ENCODE peak calls at places on chromosome 16, in seven cellular contexts. M is spleen, N is sigmoid colon, L is tibial nerve, P is fibroblast of mammary gland, B is left lung, U is BJ. Q is an unnamed sample.

GRCh38 chr16:391885-392335 is 5.1 kb upstream of the NME4 start:
- DNase-seq in N (no peak), P (peak), L (no peak), B (peak), M (peak), U (no peak), Q (peak)

GRCh38 chr16:79601092-79601977 is 798 bp upstream of the MAF start:
- DNase-seq in N (peak), M (peak), U (no peak), B (peak), P (no peak), L (peak), Q (no peak)

GRCh38 chr16:72921106-72921505 is 126.8 kb downstream of the ZFHX3 start:
- DNase-seq in B (no peak), M (no peak), N (peak), P (no peak), U (no peak), L (no peak), Q (no peak)

GRCh38 chr16:27174007-27174406 is 29.3 kb upstream of the KDM8 start:
- DNase-seq in L (no peak), B (no peak), N (no peak), M (peak), U (no peak), P (no peak), Q (no peak)

GRCh38 chr16:50308237-50308965 is 42.0 kb downstream of the ADCY7 start:
- DNase-seq in B (peak), M (peak), N (peak), L (no peak), U (no peak), P (no peak), Q (no peak)

GRCh38 chr16:14056970-14057369 is 14.1 kb upstream of the MRTFB start:
- DNase-seq in L (no peak), M (no peak), U (no peak), B (no peak), P (peak), N (no peak), Q (no peak)

GRCh38 chr16:21950782-21951521 is 2.2 kb upstream of the UQCRC2 start:
- DNase-seq in U (no peak), B (no peak), P (peak), N (no peak), L (peak), M (no peak), Q (no peak)

GRCh38 chr16:72415379-72415778 is 243.4 kb upstream of the PMFBP1 start:
- DNase-seq in P (no peak), L (no peak), U (no peak), N (no peak), M (no peak), B (no peak), Q (no peak)

GRCh38 chr16:78762222-78762621 is 662.8 kb downstream of the WWOX start:
- DNase-seq in N (no peak), L (no peak), U (no peak), B (no peak), P (no peak), M (no peak), Q (no peak)

GRCh38 chr16:4317471-4318170 is 1.8 kb downstream of the GLIS2 start:
- DNase-seq in P (no peak), M (no peak), N (peak), L (no peak), U (no peak), B (peak), Q (no peak)

GRCh38 chr16:66271074-66272060 is 95.1 kb upstream of the CDH5 start:
- DNase-seq in U (no peak), B (peak), P (peak), N (no peak), L (no peak), M (no peak), Q (no peak)

GRCh38 chr16:14489460-14489859 is 140.6 kb downstream of the PARN start:
- DNase-seq in P (no peak), B (no peak), N (no peak), U (no peak), M (no peak), L (no peak), Q (peak)

GRCh38 chr16:15857779-15858560 is 1.1 kb upstream of the MYH11 start:
- DNase-seq in B (peak), L (peak), U (no peak), P (no peak), M (no peak), N (peak), Q (no peak)

GRCh38 chr16:79571753-79572544 is 28.6 kb downstream of the MAF start:
- DNase-seq in N (no peak), M (no peak), L (no peak), B (no peak), U (no peak), P (no peak), Q (no peak)

GRCh38 chr16:75550211-75550662 is 5.8 kb downstream of the TMEM231 start:
- DNase-seq in P (peak), B (no peak), N (no peak), U (no peak), M (no peak), L (peak), Q (no peak)

GRCh38 chr16:49910761-49911160 is 54.8 kb upstream of the ZNF423 start:
- DNase-seq in P (no peak), U (no peak), L (no peak), N (no peak), B (no peak), M (no peak), Q (no peak)

GRCh38 chr16:63617990-63618763 is 1503.7 kb downstream of the CDH11 start:
- DNase-seq in L (no peak), M (no peak), P (no peak), U (no peak), B (peak), N (no peak), Q (no peak)

GRCh38 chr16:80303691-80304090 is 237.1 kb upstream of the DYNLRB2 start:
- DNase-seq in B (no peak), M (no peak), P (no peak), L (no peak), U (no peak), N (no peak), Q (no peak)

GRCh38 chr16:24035127-24035842 is 199.5 kb downstream of the PRKCB start:
- DNase-seq in B (no peak), L (no peak), N (no peak), P (no peak), M (peak), U (no peak), Q (no peak)

GRCh38 chr16:88483392-88483641 is 30.2 kb downstream of the ZFPM1 start:
- DNase-seq in U (no peak), N (no peak), L (no peak), M (no peak), P (no peak), B (no peak), Q (no peak)

GRCh38 chr16:9126609-9127008 is 35.2 kb downstream of the HAPSTR1 start:
- DNase-seq in N (peak), M (no peak), P (no peak), B (no peak), U (no peak), L (no peak), Q (no peak)

GRCh38 chr16:58409316-58409973 is 17.2 kb downstream of the GINS3 start:
- DNase-seq in B (no peak), N (peak), M (no peak), P (peak), L (peak), U (peak), Q (no peak)

GRCh38 chr16:54026456-54026855 is 260.1 kb downstream of the IRX3 start:
- DNase-seq in B (no peak), L (no peak), N (no peak), P (peak), U (no peak), M (no peak), Q (no peak)

GRCh38 chr16:75074920-75075687 is 41.5 kb downstream of the LDHD start:
- DNase-seq in M (peak), L (no peak), N (no peak), B (peak), P (no peak), U (no peak), Q (no peak)

GRCh38 chr16:23753908-23754593 is 775 bp upstream of the CHP2 start:
- DNase-seq in N (no peak), L (no peak), B (no peak), P (no peak), U (no peak), M (no peak), Q (no peak)

GRCh38 chr16:31094088-31094423 is 541 bp downstream of the VKORC1 start:
- DNase-seq in U (no peak), N (no peak), M (no peak), B (no peak), P (no peak), L (no peak), Q (no peak)

GRCh38 chr16:53091508-53092211 is 36.9 kb downstream of the CHD9 start:
- DNase-seq in P (peak), B (no peak), N (peak), M (no peak), U (peak), L (peak), Q (peak)

GRCh38 chr16:64982581-64982980 is 139.3 kb downstream of the CDH11 start:
- DNase-seq in U (no peak), M (no peak), P (peak), B (no peak), N (no peak), L (no peak), Q (no peak)

GRCh38 chr16:57798953-57799618 is 3.2 kb downstream of the KIFC3 start:
- DNase-seq in M (no peak), L (no peak), U (no peak), N (no peak), P (no peak), B (peak), Q (no peak)

GRCh38 chr16:4700997-4701743 is 7.8 kb downstream of the NUDT16L1 start:
- DNase-seq in N (no peak), U (no peak), B (peak), P (no peak), M (no peak), L (no peak), Q (no peak)

GRCh38 chr16:66335704-66336329 is 30.7 kb upstream of the CDH5 start:
- DNase-seq in P (peak), U (no peak), B (no peak), M (peak), L (no peak), N (no peak), Q (no peak)

GRCh38 chr16:61295311-61295710 is 740.9 kb downstream of the CDH8 start:
- DNase-seq in U (no peak), N (no peak), L (no peak), P (no peak), B (no peak), M (no peak), Q (no peak)

GRCh38 chr16:46573008-46573833 is 48.0 kb downstream of the SHCBP1 start:
- DNase-seq in P (peak), B (peak), N (no peak), U (peak), M (no peak), L (no peak), Q (peak)

GRCh38 chr16:52574105-52574437 is 27.1 kb upstream of the TOX3 start:
- DNase-seq in B (no peak), M (no peak), N (no peak), P (no peak), L (no peak), U (no peak), Q (no peak)

GRCh38 chr16:10684541-10685151 is 10.1 kb downstream of the TEKT5 start:
- DNase-seq in N (no peak), B (no peak), M (no peak), L (no peak), P (no peak), U (no peak), Q (no peak)

GRCh38 chr16:15613676-15614075 is 29.3 kb downstream of the MARF1 start:
- DNase-seq in B (no peak), P (no peak), U (no peak), N (no peak), M (no peak), L (no peak), Q (no peak)

GRCh38 chr16:64736887-64737286 is 385.0 kb downstream of the CDH11 start:
- DNase-seq in N (no peak), M (no peak), L (peak), U (no peak), B (no peak), P (no peak), Q (no peak)

GRCh38 chr16:11138026-11138768 is 117.8 kb downstream of the SOCS1 start:
- DNase-seq in U (no peak), L (no peak), M (no peak), N (no peak), B (no peak), P (no peak), Q (no peak)

GRCh38 chr16:25625620-25626019 is 66.1 kb upstream of the HS3ST4 start:
- DNase-seq in N (no peak), U (no peak), B (no peak), M (no peak), L (no peak), P (no peak), Q (no peak)

GRCh38 chr16:25633549-25633948 is 58.2 kb upstream of the HS3ST4 start:
- DNase-seq in P (peak), L (no peak), U (no peak), M (no peak), B (no peak), N (no peak), Q (no peak)

GRCh38 chr16:25626172-25626571 is 65.6 kb upstream of the HS3ST4 start:
- DNase-seq in L (no peak), P (peak), U (no peak), B (no peak), N (no peak), M (no peak), Q (no peak)

GRCh38 chr16:25628766-25629165 is 63.0 kb upstream of the HS3ST4 start:
- DNase-seq in P (no peak), M (no peak), U (no peak), N (no peak), L (no peak), B (no peak), Q (no peak)

DNA sequence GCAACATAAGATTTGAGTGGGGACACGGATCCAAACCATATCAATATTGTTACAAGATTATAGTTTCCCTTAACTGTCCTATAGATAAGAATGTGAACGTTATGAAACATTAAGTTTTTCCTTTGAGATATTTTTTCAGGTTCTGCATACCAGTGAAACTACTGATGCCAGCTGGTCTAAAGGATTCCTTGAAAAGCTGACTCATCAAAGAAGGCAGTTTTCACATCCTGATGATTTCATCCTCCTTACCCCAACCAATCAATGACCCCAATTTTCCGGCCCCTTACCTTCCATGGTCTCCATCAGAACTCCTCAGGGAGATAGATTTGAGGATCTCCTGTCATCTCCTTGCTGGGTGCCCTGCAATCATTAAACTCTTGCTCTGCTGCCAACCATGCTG is 64.1 kb upstream of the HS3ST4 start:
- DNase-seq in L (no peak), B (no peak), U (no peak), P (no peak), M (no peak), N (no peak), Q (no peak)
- H3K4me3 ChIP-seq in L (no peak), B (no peak), U (no peak), P (no peak), M (no peak), N (no peak), Q (no peak)

GRCh38 chr16:85057212-85057889 is 29.8 kb downstream of the KIAA0513 start:
- DNase-seq in P (no peak), N (no peak), L (no peak), B (peak), M (no peak), U (no peak), Q (no peak)
- TF ChIP-seq CTCF in P (no peak), N (no peak), L (no peak), B (no peak), M (no peak), U (peak), Q (peak)

GRCh38 chr16:87465306-87465705 is 27.5 kb downstream of the ZCCHC14 start:
- DNase-seq in M (no peak), L (peak), P (peak), U (peak), N (peak), B (peak), Q (no peak)

GRCh38 chr16:87461466-87461975 is 31.3 kb downstream of the ZCCHC14 start:
- DNase-seq in N (peak), M (no peak), U (no peak), B (peak), L (peak), P (peak), Q (no peak)

GRCh38 chr16:87463722-87464690 is 28.8 kb downstream of the ZCCHC14 start:
- DNase-seq in M (no peak), B (no peak), N (no peak), P (peak), L (peak), U (no peak), Q (no peak)

GRCh38 chr16:87466975-87467501 is 25.8 kb downstream of the ZCCHC14 start:
- DNase-seq in L (no peak), M (no peak), P (no peak), U (no peak), B (no peak), N (no peak), Q (no peak)

GRCh38 chr16:87464691-87465300 is 28.0 kb downstream of the ZCCHC14 start:
- DNase-seq in P (peak), L (peak), N (peak), M (no peak), B (peak), U (peak), Q (peak)
- H3K4me3 ChIP-seq in P (peak), L (no peak), N (peak), M (no peak), B (peak), U (peak), Q (peak)

GRCh38 chr16:84144859-84145639 is at the start of the genes DNAAF1 and HSDL1:
- DNase-seq in N (peak), P (peak), U (peak), M (peak), B (peak), L (peak), Q (peak)
- TF ChIP-seq CTCF in N (no peak), P (no peak), U (peak), M (no peak), B (no peak), L (no peak), Q (no peak)

GRCh38 chr16:2195316-2196161 is 866 bp downstream of the CASKIN1 start:
- DNase-seq in N (no peak), U (no peak), P (no peak), L (no peak), M (no peak), B (no peak), Q (no peak)
- H3K4me3 ChIP-seq in N (no peak), U (no peak), P (no peak), L (peak), M (peak), B (peak), Q (peak)

GRCh38 chr16:67837811-67838210 is 4.3 kb upstream of the THAP11 start:
- DNase-seq in P (no peak), M (no peak), B (no peak), U (no peak), L (no peak), N (no peak), Q (no peak)

GRCh38 chr16:67833035-67833417 is 9.1 kb upstream of the THAP11 start:
- DNase-seq in M (no peak), L (no peak), N (no peak), U (no peak), B (no peak), P (peak), Q (no peak)

GRCh38 chr16:67828651-67829050 is 13.5 kb upstream of the THAP11 start:
- DNase-seq in N (no peak), M (no peak), L (no peak), U (no peak), B (peak), P (no peak), Q (no peak)

GRCh38 chr16:67834242-67834614 is 7.9 kb upstream of the THAP11 start:
- DNase-seq in L (no peak), N (no peak), M (no peak), P (no peak), U (no peak), B (no peak), Q (no peak)

DNA sequence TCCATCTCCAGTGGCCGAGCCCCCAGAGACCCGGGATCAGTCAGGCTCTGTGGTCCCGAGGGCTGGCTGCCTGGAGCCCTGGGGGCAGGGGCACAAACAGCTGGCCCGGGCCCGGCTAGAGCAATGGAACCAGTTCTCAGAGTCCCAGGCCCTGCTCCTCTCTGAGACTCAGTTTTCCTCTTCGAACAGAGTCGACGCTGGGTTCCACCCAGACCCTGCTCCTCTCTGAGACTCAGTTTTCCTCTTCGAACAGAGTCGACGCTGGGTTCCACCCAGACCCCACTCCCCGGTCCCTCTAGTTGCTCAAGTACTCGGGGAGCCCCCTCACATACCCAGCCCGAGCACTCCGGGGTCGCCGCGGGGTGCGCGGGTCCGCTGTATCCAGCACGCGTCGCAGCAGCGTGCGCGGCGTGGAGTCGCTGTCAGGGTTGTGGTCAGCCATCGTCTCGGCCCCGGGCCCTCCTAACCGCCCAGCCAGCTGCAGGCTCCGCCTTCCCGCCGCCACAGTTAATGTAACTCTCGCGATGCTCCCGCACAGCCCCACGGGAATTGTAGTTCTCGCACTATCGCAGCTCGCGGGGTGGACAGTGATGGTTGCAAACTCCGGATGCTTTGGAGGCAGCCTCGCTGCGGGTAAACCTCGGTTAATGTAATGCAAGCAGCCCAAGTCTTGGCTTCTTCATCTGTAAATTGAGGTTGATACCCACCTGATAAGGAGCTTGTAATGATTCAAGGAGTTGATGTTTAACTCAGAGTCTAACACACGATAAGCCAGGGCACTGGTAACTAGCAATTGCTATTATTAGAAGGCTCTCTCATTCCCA is 8.5 kb upstream of the THAP11 start:
- DNase-seq in N (peak), U (no peak), M (peak), L (peak), P (peak), B (peak), Q (peak)
- TF ChIP-seq CTCF in N (no peak), U (no peak), M (peak), L (no peak), P (no peak), B (no peak), Q (no peak)

DNA sequence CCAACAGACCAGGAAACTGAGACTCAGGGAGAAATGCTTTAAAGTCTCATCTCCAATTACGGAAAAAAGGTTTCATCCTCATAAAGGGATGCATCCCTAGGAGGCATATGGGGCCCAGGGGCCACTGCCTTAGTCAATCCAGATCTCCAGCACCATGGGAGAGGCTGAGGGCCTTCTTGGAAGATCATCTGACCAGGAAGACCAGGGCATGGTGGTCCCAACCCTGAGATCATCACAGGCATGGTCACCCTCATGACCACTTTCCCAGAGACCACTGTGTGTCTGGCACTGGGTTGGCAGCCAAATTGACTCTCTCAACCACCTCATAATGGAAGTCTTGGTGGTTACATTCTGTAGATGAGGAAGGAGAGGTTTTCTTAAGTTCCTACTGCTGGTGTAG is 23.4 kb upstream of the CES5A start:
- DNase-seq in N (no peak), M (no peak), L (no peak), U (no peak), P (no peak), B (no peak), Q (no peak)
- H3K4me3 ChIP-seq in N (no peak), M (no peak), L (no peak), U (no peak), P (no peak), B (no peak), Q (no peak)

Q was measured in HFF-Myc.